ENCODE peak calls at places on chromosome 19, in eight cellular contexts. N is HepG2, B is GM23338, Q is HCT116, E is K562, P is A549, L is Panc1, J is GM12878. T is an unnamed sample.
A peak's percentile ranks its signal among the peaks of the same experiment; 100 is the strongest.

GRCh38 chr19:53909471-53910169 is 542 bp downstream of the CACNG7 start:
- DNase-seq in N (no peak), B (peak; percentile 68), Q (no peak), E (no peak), P (no peak), L (no peak), J (no peak), T (no peak)

GRCh38 chr19:29876414-29876813 is 64.6 kb downstream of the CCNE1 start:
- DNase-seq in N (no peak), B (no peak), Q (no peak), E (no peak), P (no peak), L (no peak), J (no peak), T (no peak)

GRCh38 chr19:13906525-13906904 is 514 bp downstream of the CC2D1A start:
- DNase-seq in N (peak; percentile 58), B (peak; percentile 43), Q (no peak), E (no peak), P (no peak), L (no peak), J (no peak), T (no peak)

GRCh38 chr19:38691938-38692457 is 44.5 kb downstream of the ACTN4 start:
- DNase-seq in N (no peak), B (no peak), Q (peak; percentile 78), E (no peak), P (peak; percentile 75), L (peak; percentile 99), J (no peak), T (no peak)

GRCh38 chr19:55674841-55675660 is at the start of gene EPN1:
- DNase-seq in N (peak; percentile 91), B (peak; percentile 99), Q (peak; percentile 90), E (peak; percentile 90), P (peak; percentile 98), L (no peak), J (peak; percentile 74), T (peak; percentile 96)

GRCh38 chr19:11295665-11296245 is at the start of gene TSPAN16:
- DNase-seq in N (no peak), B (no peak), Q (no peak), E (no peak), P (no peak), L (no peak), J (no peak), T (no peak)

GRCh38 chr19:43290568-43291359 is 21.4 kb upstream of the PSG9 start:
- DNase-seq in N (no peak), B (peak; percentile 32), Q (no peak), E (no peak), P (peak; percentile 27), L (no peak), J (no peak), T (no peak)

GRCh38 chr19:5170329-5170745 is 170.3 kb downstream of the PTPRS start:
- DNase-seq in N (no peak), B (peak; percentile 60), Q (no peak), E (peak; percentile 61), P (peak; percentile 37), L (no peak), J (no peak), T (no peak)

GRCh38 chr19:48645652-48646191 is at the start of gene CA11:
- DNase-seq in N (no peak), B (peak; percentile 68), Q (no peak), E (no peak), P (peak; percentile 68), L (no peak), J (no peak), T (no peak)

GRCh38 chr19:48396010-48396870 is 2.8 kb downstream of the GRIN2D start:
- DNase-seq in N (no peak), B (no peak), Q (no peak), E (no peak), P (peak; percentile 70), L (no peak), J (no peak), T (no peak)

GRCh38 chr19:29524912-29525870 is 603 bp upstream of the VSTM2B start:
- DNase-seq in N (no peak), B (peak; percentile 80), Q (no peak), E (no peak), P (no peak), L (no peak), J (no peak), T (no peak)

GRCh38 chr19:18017275-18018083 is 9.5 kb downstream of the ARRDC2 start:
- DNase-seq in N (no peak), B (no peak), Q (no peak), E (no peak), P (no peak), L (no peak), J (no peak), T (no peak)

GRCh38 chr19:1874554-1875185 is 10.6 kb downstream of the ABHD17A start:
- DNase-seq in N (no peak), B (no peak), Q (no peak), E (no peak), P (no peak), L (no peak), J (no peak), T (peak; percentile 31)

GRCh38 chr19:15200575-15201364 is at the start of gene NOTCH3:
- DNase-seq in N (no peak), B (peak; percentile 79), Q (no peak), E (peak; percentile 50), P (no peak), L (no peak), J (no peak), T (no peak)

GRCh38 chr19:14536926-14537692 is 7.7 kb downstream of the TECR start:
- DNase-seq in N (no peak), B (peak; percentile 98), Q (peak; percentile 88), E (peak; percentile 95), P (peak; percentile 90), L (no peak), J (no peak), T (no peak)

DNA sequence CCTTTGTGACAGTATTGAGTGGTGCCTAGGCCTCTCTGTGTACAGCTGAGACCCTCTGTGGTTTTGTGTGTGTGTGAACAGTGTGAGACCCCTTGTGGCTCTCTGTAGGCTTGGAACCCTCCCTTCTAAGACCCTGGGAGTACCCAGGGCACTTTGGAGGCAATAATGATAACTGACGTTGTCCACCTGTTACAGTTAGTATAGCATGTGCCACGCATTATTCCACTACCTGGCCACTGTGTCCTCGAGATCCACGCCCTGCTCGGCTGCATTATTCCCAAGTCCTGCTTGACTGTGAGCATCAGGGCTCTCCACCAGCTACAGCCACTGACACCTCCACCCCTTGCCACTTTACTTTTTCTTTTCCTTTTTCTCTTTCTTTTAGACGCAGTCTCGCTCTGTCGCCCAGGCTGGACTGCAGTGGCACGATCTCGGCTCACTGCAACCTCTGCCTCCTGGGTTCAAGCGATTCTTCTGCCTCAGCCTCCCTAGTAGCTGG is 2.0 kb downstream of the GRAMD1A start:
- DNase-seq in N (no peak), B (no peak), Q (no peak), E (no peak), P (no peak), L (no peak), J (no peak), T (no peak)
- TF ChIP-seq REST in N (no peak), B (no peak), Q (no peak), E (no peak), P (no peak), L (no peak), J (no peak), T (no peak)

GRCh38 chr19:35090795-35091214 is 24.8 kb upstream of the FXYD3 start:
- DNase-seq in N (no peak), B (peak; percentile 90), Q (no peak), E (no peak), P (no peak), L (no peak), J (no peak), T (no peak)
- TF ChIP-seq CTCF in N (no peak), B (no peak), Q (no peak), E (no peak), P (no peak), L (no peak), J (no peak), T (no peak)

GRCh38 chr19:687569-688166 is 7.6 kb downstream of the PRSS57 start:
- DNase-seq in N (no peak), B (no peak), Q (no peak), E (no peak), P (no peak), L (no peak), J (no peak), T (no peak)

GRCh38 chr19:686589-687297 is 8.5 kb downstream of the PRSS57 start:
- DNase-seq in N (no peak), B (no peak), Q (no peak), E (no peak), P (no peak), L (no peak), J (no peak), T (no peak)

GRCh38 chr19:688214-688613 is 7.0 kb downstream of the PRSS57 start:
- DNase-seq in N (no peak), B (no peak), Q (no peak), E (no peak), P (no peak), L (no peak), J (no peak), T (no peak)

GRCh38 chr19:682678-683320 is 6.6 kb downstream of the FSTL3 start:
- DNase-seq in N (no peak), B (no peak), Q (no peak), E (no peak), P (no peak), L (no peak), J (no peak), T (no peak)

DNA sequence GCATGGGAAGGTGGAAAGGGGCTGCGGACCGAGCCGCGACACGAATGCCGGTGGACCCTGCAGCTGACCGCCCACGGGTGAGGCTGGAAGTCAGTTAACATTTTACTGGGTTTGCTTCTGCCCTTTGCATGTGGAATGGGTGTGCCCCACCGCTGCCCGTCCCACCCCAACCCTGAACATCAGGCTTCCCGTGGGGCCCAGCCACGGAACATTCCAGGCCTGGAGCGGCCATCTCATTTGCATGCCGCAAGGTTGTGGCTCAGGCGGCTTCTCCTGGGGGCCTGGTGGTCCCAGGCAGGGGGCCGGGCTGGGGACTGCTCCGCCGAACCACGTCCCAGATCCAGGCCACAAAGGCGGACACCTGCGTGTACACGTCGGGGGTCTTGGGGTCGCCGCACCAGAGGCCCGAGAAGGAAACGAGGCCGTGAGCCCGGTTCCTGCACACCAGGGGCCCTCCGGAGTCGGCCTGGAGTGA is 9.3 kb downstream of the FSTL3 start:
- DNase-seq in N (no peak), B (no peak), Q (no peak), E (no peak), P (no peak), L (no peak), J (no peak), T (no peak)
- H3K4me3 ChIP-seq in N (no peak overlapping the region), B (no peak overlapping the region), Q (no peak overlapping the region), E (no peak overlapping the region), P (no peak overlapping the region), L (no peak overlapping the region), J (no peak overlapping the region), T (no peak overlapping the region)

DNA sequence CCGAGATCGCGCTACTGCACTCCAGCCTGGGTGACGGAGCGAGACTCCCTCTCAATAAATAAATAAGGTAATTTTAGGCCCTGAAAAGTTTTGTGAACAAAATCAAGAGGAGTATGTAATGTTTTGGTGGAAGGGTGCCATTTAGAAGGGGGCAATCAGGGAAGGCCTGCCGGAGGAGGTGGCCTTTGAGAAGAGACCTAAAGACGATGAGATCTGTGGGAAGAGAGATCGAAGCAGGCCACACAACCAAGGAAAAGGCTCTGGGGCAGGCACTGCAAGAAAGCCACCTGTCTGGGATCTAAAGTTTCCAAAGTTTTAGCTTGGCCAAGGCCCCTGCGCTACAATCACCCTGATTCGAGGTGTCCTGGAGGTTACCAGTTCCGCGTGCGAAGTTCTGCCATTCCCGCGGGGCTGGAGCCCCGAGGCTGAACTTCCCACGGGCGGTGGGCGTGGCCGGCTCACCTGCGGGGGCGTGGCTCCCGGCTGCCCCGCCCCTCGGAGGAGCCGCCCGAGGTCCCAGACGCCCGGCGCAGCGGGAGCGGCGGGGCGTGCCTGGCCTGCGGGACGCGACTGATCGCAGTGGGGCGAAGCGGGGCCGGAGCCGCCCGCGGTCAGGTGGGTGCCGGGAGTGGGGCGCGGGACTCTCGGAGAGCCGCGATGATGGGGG is at the start of gene KLC3:
- DNase-seq in N (no peak), B (peak; percentile 67), Q (peak; percentile 27), E (peak; percentile 95), P (no peak), L (no peak), J (no peak), T (no peak)
- TF ChIP-seq REST in N (no peak), B (no peak), Q (no peak), E (no peak), P (no peak), L (no peak), J (no peak), T (no peak)

T was measured in HL-60.